ENCODE peak calls at places on chromosomes 6 and 20, in five cellular contexts. L, B, C, O and E are unnamed samples.

GRCh38 chr6:166304106-166304505 is 4.1 kb downstream of the PRR18 start:
- DNase-seq in L (no peak), B (no peak), C (no peak), O (no peak), E (no peak)

GRCh38 chr6:152136449-152136825 is 329.0 kb downstream of the ESR1 start:
- DNase-seq in L (no peak), B (no peak), C (no peak), O (no peak), E (no peak)

GRCh38 chr6:168756009-168756634 is 315.1 kb downstream of the SMOC2 start:
- DNase-seq in L (no peak), B (no peak), C (peak), O (peak), E (no peak)

GRCh38 chr6:134424131-134424794 is 106.4 kb upstream of the SGK1 start:
- DNase-seq in L (no peak), B (no peak), C (peak), O (no peak), E (no peak)

GRCh38 chr6:113184291-113184690 is 672.9 kb upstream of the MARCKS start:
- DNase-seq in L (no peak), B (no peak), C (peak), O (peak), E (peak)

GRCh38 chr6:92820531-92820930 is 598.8 kb downstream of the EPHA7 start:
- DNase-seq in L (no peak), B (no peak), C (no peak), O (no peak), E (no peak)

GRCh38 chr20:24949756-24950127 is 673 bp downstream of the CST7 start:
- DNase-seq in L (no peak), B (peak), C (no peak), O (no peak), E (no peak)

GRCh38 chr6:16420715-16421461 is 182.5 kb downstream of the GMPR start:
- DNase-seq in L (no peak), B (no peak), C (peak), O (peak), E (peak)

GRCh38 chr20:2593756-2594155 is 57.4 kb downstream of the TMC2 start:
- DNase-seq in L (no peak), B (no peak), C (no peak), O (no peak), E (no peak)

GRCh38 chr6:41698350-41698781 is 37.0 kb downstream of the TFEB start:
- DNase-seq in L (no peak), B (no peak), C (peak), O (peak), E (peak)

GRCh38 chr6:105894556-105894955 is 191.6 kb upstream of the PRDM1 start:
- DNase-seq in L (no peak), B (no peak), C (no peak), O (no peak), E (no peak)

GRCh38 chr20:4326194-4327065 is 311.1 kb upstream of the RNF24 start:
- DNase-seq in L (no peak), B (no peak), C (no peak), O (no peak), E (no peak)

GRCh38 chr20:6765469-6766058 is 1.9 kb upstream of the BMP2 start:
- DNase-seq in L (no peak), B (no peak), C (peak), O (peak), E (no peak)

GRCh38 chr6:139982652-139983051 is 608.2 kb upstream of the CITED2 start:
- DNase-seq in L (no peak), B (no peak), C (peak), O (peak), E (peak)

GRCh38 chr6:117573006-117573680 is 29.2 kb downstream of the GOPC start:
- DNase-seq in L (no peak), B (no peak), C (no peak), O (no peak), E (no peak)

DNA sequence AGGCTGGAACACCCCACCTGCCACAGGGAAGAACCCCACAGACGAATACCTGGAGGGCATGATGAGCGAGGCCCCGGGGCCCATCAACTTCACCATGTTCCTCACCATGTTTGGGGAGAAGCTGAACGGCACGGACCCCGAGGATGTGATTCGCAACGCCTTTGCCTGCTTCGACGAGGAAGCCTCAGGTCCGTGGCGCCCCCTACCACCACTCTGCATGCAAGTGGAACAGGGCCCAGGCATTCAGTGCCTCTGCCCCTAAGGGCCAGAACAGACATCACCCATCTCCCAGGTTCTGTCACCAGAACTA is 6.6 kb downstream of the MYL9 start:
- DNase-seq in L (no peak), B (peak), C (no peak), O (no peak), E (no peak)
- TF ChIP-seq CTCF in L (no peak), B (peak), C (peak), O (peak), E (peak)

GRCh38 chr6:33593414-33593727 is 13.3 kb upstream of the BAK1 start:
- DNase-seq in L (no peak), B (no peak), C (no peak), O (no peak), E (no peak)
- H3K4me3 ChIP-seq in L (peak), B (no peak), C (no peak), O (peak), E (no peak)

GRCh38 chr6:36977470-36977941 is 8.5 kb downstream of the MTCH1 start:
- DNase-seq in L (no peak), B (no peak), C (no peak), O (no peak), E (no peak)
- TF ChIP-seq CTCF in L (peak), B (peak), C (peak), O (peak), E (peak)

GRCh38 chr6:135851442-135852271 is at the start of gene PDE7B:
- DNase-seq in L (no peak), B (peak), C (peak), O (peak), E (peak)

GRCh38 chr6:135853986-135854385 is 2.5 kb downstream of the PDE7B start:
- DNase-seq in L (no peak), B (no peak), C (peak), O (no peak), E (no peak)

GRCh38 chr6:135850882-135851281 is 619 bp upstream of the PDE7B start:
- DNase-seq in L (no peak), B (no peak), C (no peak), O (no peak), E (no peak)

GRCh38 chr6:135853227-135853626 is 1.7 kb downstream of the PDE7B start:
- DNase-seq in L (no peak), B (no peak), C (peak), O (peak), E (no peak)

DNA sequence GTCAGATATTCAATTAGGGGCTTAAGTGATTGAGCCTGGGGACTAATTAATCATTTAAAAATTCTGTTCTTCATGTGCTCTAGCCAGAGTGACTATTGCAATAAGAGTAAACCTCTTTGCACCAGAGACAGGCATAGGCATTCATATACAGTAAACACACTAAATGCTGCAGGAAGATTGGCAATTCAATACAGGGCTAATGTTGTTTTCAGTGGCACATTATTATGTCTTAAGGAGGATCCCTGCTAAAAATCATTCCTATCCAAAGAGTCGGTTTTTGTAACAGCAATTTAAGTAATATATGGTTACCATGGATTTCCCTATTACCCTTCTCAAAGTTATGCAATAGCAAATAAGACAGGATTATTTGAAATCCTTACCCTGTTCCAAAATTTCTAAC is 1.3 kb downstream of the PDE7B start:
- DNase-seq in L (no peak), B (no peak), C (peak), O (no peak), E (no peak)
- H3K4me3 ChIP-seq in L (no peak), B (peak), C (no peak), O (peak), E (peak)

DNA sequence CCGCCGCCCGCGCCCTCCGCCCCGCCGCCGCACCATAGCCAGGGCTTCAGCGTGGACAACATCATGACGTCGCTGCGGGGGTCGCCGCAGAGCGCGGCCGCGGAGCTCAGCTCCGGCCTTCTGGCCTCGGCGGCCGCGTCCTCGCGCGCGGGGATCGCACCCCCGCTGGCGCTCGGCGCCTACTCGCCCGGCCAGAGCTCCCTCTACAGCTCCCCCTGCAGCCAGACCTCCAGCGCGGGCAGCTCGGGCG is 1.5 kb downstream of the FOXC1 start:
- DNase-seq in L (no peak), B (no peak), C (peak), O (no peak), E (no peak)
- TF ChIP-seq CTCF in L (peak), B (no peak), C (peak), O (peak), E (peak)

GRCh38 chr6:70310063-70310694 is 7.3 kb upstream of the COL9A1 start:
- DNase-seq in L (peak), B (no peak), C (peak), O (peak), E (no peak)
- H3K4me3 ChIP-seq in L (no peak), B (no peak), C (no peak), O (no peak), E (no peak)

DNA sequence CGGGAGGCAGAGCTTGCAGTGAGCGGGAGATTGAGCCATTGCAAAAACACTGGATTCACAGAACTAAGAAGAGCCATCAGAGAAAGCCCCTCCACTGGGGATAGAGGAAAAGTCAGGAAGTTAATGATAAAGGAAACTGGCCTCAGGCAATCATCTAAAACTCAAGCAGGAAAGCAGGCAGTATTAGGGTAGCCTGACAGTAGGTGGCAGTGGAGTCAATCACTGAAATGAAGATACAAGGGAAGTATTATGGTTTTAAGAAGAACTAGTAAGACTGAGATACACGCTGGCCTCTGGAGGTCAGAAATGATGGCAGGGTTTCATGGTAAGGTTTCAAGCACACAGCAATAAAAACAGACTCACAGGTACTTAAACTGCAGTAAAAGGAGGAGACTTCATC is 578.3 kb downstream of the HACE1 start:
- DNase-seq in L (no peak), B (no peak), C (no peak), O (no peak), E (no peak)
- TF ChIP-seq CTCF in L (peak), B (no peak), C (no peak), O (no peak), E (no peak)

DNA sequence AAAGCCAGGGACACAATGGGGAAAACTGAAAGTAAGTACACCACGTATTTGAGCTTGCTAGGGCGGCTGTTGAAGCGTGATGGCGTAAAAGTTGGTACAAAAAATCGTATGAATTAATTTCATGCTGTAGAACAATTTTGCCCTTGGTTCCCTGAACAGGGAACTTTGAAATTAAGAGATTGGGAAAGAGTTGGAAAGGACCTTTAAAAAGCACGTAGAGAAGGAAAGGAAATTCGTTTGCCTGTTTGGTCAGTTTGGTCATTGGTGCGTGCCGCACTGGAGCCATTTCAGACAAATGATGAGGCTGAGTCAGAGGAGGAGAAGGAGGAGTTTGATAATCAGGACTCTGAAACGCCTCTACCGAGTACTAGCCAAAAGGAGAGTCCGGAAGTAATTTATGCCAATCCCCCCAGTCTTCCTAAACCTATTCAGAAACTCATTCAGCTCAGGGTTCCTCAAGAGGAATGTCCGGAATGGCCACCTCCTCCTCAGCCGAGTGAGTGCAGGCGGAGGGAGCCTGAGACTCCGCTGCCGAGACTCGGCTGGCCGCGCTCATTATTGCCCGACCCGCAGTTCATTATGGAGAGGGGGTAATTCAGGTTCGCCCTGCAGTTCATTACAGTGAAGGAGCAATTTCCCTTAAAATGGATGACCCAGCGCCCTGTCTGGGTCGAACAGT is 59.2 kb upstream of the PRSS16 start:
- DNase-seq in L (no peak), B (peak), C (peak), O (peak), E (peak)
- H3K4me3 ChIP-seq in L (peak), B (peak), C (peak), O (peak), E (peak)